ENCODE peak calls at places on chromosomes 13 and 19, in five cellular contexts. O is stimulated activated CD4-positive, alpha-beta T cell treated with anti-CD3 and anti-CD28 coated beads, Interleukin-15, amount 100 ng/mL, for 1 hour; T is uterus; R is stimulated activated CD8-positive, alpha-beta memory T cell treated with anti-CD3 and anti-CD28 coated beads, Interleukin-2, amount 100 ng/mL, for 48 hours; J is NCI-H1092. Q is an unnamed sample.

GRCh38 chr13:100125946-100126345 is 37.1 kb downstream of the PCCA start:
- DNase-seq in T (no peak), R (no peak), O (no peak), J (no peak), Q (no peak)

GRCh38 chr13:76610819-76611415 is 275.3 kb downstream of the KCTD12 start:
- DNase-seq in O (no peak), R (no peak), T (no peak), J (no peak), Q (no peak)

GRCh38 chr13:73535341-73535740 is 476.5 kb downstream of the KLF5 start:
- DNase-seq in O (no peak), T (no peak), J (no peak), R (no peak), Q (no peak)

GRCh38 chr19:17333611-17334413 is 843 bp downstream of the ANO8 start:
- DNase-seq in O (peak; percentile 51), J (no peak), R (peak; percentile 68), T (no peak), Q (peak; percentile 79)

GRCh38 chr13:31000889-31001288 is 68.4 kb downstream of the TEX26 start:
- DNase-seq in O (no peak), J (no peak), T (no peak), R (no peak), Q (no peak)

GRCh38 chr19:3750211-3750610 is 11.3 kb downstream of the APBA3 start:
- DNase-seq in T (no peak), R (no peak), O (no peak), J (no peak), Q (no peak)

GRCh38 chr13:99617474-99618255 is 116.4 kb downstream of the TM9SF2 start:
- DNase-seq in T (peak; percentile 37), J (no peak), R (no peak), O (no peak), Q (no peak)

GRCh38 chr13:27293873-27294515 is 23.4 kb downstream of the RASL11A start:
- DNase-seq in J (no peak), T (no peak), O (no peak), R (no peak), Q (no peak)

GRCh38 chr13:21060063-21060826 is 1.1 kb downstream of the LATS2 start:
- DNase-seq in O (no peak), R (no peak), J (no peak), T (peak; percentile 64), Q (peak; percentile 47)

GRCh38 chr19:40424637-40425449 is 949 bp downstream of the SERTAD1 start:
- DNase-seq in J (no peak), O (no peak), T (no peak), R (no peak), Q (no peak)

GRCh38 chr19:1856345-1856697 is 7.1 kb downstream of the KLF16 start:
- DNase-seq in O (no peak), T (no peak), R (no peak), J (no peak), Q (no peak)

GRCh38 chr19:5961969-5962945 is 15.7 kb downstream of the RANBP3 start:
- DNase-seq in J (peak; percentile 95), O (peak; percentile 63), T (no peak), R (no peak), Q (no peak)

GRCh38 chr13:45807520-45808099 is 43.9 kb downstream of the SIAH3 start:
- DNase-seq in T (no peak), O (no peak), R (no peak), J (peak; percentile 31), Q (peak; percentile 62)

GRCh38 chr13:33186851-33187250 is 98.7 kb downstream of the STARD13 start:
- DNase-seq in J (no peak), O (no peak), R (no peak), T (no peak), Q (no peak)

GRCh38 chr13:113990321-113990837 is 16.5 kb upstream of the C13orf46 start:
- DNase-seq in O (no peak), J (no peak), R (no peak), T (peak; percentile 7), Q (no peak)

GRCh38 chr13:89554801-89555200 is 1792.7 kb upstream of the MIR17HG start:
- DNase-seq in T (no peak), R (no peak), O (no peak), J (peak; percentile 72), Q (no peak)

GRCh38 chr19:16041571-16042386 is 34.5 kb upstream of the TPM4 start:
- DNase-seq in R (peak; percentile 73), T (peak; percentile 88), J (peak; percentile 34), O (peak; percentile 58), Q (peak; percentile 86)

GRCh38 chr13:68261105-68261504 is 1031.0 kb upstream of the PCDH9 start:
- DNase-seq in R (no peak), J (no peak), O (no peak), T (no peak), Q (no peak)

GRCh38 chr19:30879225-30879624 is 470.0 kb downstream of the TSHZ3 start:
- DNase-seq in O (no peak), R (no peak), J (no peak), T (no peak), Q (no peak)

Q was measured in GM13976.